ENCODE peak calls at places on chromosomes 5 and 9, in six cellular contexts. One of them, this sample, is unnamed.

GRCh38 chr5:36301858-36302603 is at the start of gene RANBP3L:
- DNase-seq in brain microvascular endothelial cell: no peak
- DNase-seq in BJ: no peak
- DNase-seq in fibroblast of the aortic adventitia: peak
- DNase-seq in endothelial cell of umbilical vein: peak
- DNase-seq in K562: no peak
- DNase-seq in this sample: peak

GRCh38 chr5:372556-372910 is 51.0 kb downstream of the AHRR start:
- DNase-seq in fibroblast of the aortic adventitia: no peak
- DNase-seq in endothelial cell of umbilical vein: no peak
- DNase-seq in brain microvascular endothelial cell: no peak
- DNase-seq in K562: no peak
- DNase-seq in BJ: no peak
- DNase-seq in this sample: no peak

GRCh38 chr9:1460143-1460769 is 410.1 kb downstream of the DMRT2 start:
- DNase-seq in BJ: no peak
- DNase-seq in K562: peak
- DNase-seq in endothelial cell of umbilical vein: no peak
- DNase-seq in brain microvascular endothelial cell: no peak
- DNase-seq in fibroblast of the aortic adventitia: no peak
- DNase-seq in this sample: no peak

GRCh38 chr5:174218162-174218561 is 172.7 kb downstream of the NSG2 start:
- DNase-seq in endothelial cell of umbilical vein: no peak
- DNase-seq in fibroblast of the aortic adventitia: no peak
- DNase-seq in BJ: no peak
- DNase-seq in brain microvascular endothelial cell: no peak
- DNase-seq in K562: no peak
- DNase-seq in this sample: no peak

GRCh38 chr5:179265529-179266290 is 79.6 kb downstream of the ADAMTS2 start:
- DNase-seq in fibroblast of the aortic adventitia: peak
- DNase-seq in BJ: peak
- DNase-seq in K562: no peak
- DNase-seq in brain microvascular endothelial cell: peak
- DNase-seq in endothelial cell of umbilical vein: no peak
- DNase-seq in this sample: peak

GRCh38 chr9:97504381-97505216 is 3.1 kb downstream of the TMOD1 start:
- DNase-seq in BJ: no peak
- DNase-seq in brain microvascular endothelial cell: no peak
- DNase-seq in fibroblast of the aortic adventitia: peak
- DNase-seq in K562: peak
- DNase-seq in endothelial cell of umbilical vein: peak
- DNase-seq in this sample: no peak

GRCh38 chr5:151156732-151157402 is 712 bp downstream of the ANXA6 start:
- DNase-seq in endothelial cell of umbilical vein: peak
- DNase-seq in BJ: no peak
- DNase-seq in fibroblast of the aortic adventitia: no peak
- DNase-seq in brain microvascular endothelial cell: no peak
- DNase-seq in K562: no peak
- DNase-seq in this sample: no peak

GRCh38 chr5:68277427-68277826 is 61.9 kb downstream of the PIK3R1 start:
- DNase-seq in K562: no peak
- DNase-seq in BJ: no peak
- DNase-seq in endothelial cell of umbilical vein: no peak
- DNase-seq in brain microvascular endothelial cell: peak
- DNase-seq in fibroblast of the aortic adventitia: no peak
- DNase-seq in this sample: no peak

GRCh38 chr5:65927497-65928340 is 1.3 kb downstream of the ERBIN start:
- DNase-seq in endothelial cell of umbilical vein: peak
- DNase-seq in K562: peak
- DNase-seq in brain microvascular endothelial cell: peak
- DNase-seq in fibroblast of the aortic adventitia: peak
- DNase-seq in BJ: no peak
- DNase-seq in this sample: no peak

GRCh38 chr5:154071799-154072781 is 33.3 kb downstream of the MFAP3 start:
- DNase-seq in BJ: no peak
- DNase-seq in brain microvascular endothelial cell: peak
- DNase-seq in K562: peak
- DNase-seq in fibroblast of the aortic adventitia: peak
- DNase-seq in endothelial cell of umbilical vein: peak
- DNase-seq in this sample: no peak

GRCh38 chr5:127442085-127442484 is 75.4 kb upstream of the PRRC1 start:
- DNase-seq in fibroblast of the aortic adventitia: peak
- DNase-seq in K562: no peak
- DNase-seq in brain microvascular endothelial cell: no peak
- DNase-seq in endothelial cell of umbilical vein: peak
- DNase-seq in BJ: no peak
- DNase-seq in this sample: no peak

GRCh38 chr5:116546743-116547124 is 27.9 kb downstream of the SEMA6A start:
- DNase-seq in fibroblast of the aortic adventitia: no peak
- DNase-seq in endothelial cell of umbilical vein: no peak
- DNase-seq in BJ: no peak
- DNase-seq in brain microvascular endothelial cell: no peak
- DNase-seq in K562: no peak
- DNase-seq in this sample: no peak

GRCh38 chr5:411728-412127 is 31.2 kb upstream of the EXOC3 start:
- DNase-seq in endothelial cell of umbilical vein: no peak
- DNase-seq in BJ: no peak
- DNase-seq in brain microvascular endothelial cell: no peak
- DNase-seq in K562: no peak
- DNase-seq in fibroblast of the aortic adventitia: no peak
- DNase-seq in this sample: no peak

GRCh38 chr9:75142208-75142607 is 53.9 kb downstream of the OSTF1 start:
- DNase-seq in fibroblast of the aortic adventitia: no peak
- DNase-seq in K562: no peak
- DNase-seq in BJ: no peak
- DNase-seq in brain microvascular endothelial cell: no peak
- DNase-seq in endothelial cell of umbilical vein: peak
- DNase-seq in this sample: no peak

GRCh38 chr5:149024477-149024876 is 38.4 kb downstream of the SH3TC2 start:
- DNase-seq in fibroblast of the aortic adventitia: peak
- DNase-seq in BJ: no peak
- DNase-seq in endothelial cell of umbilical vein: peak
- DNase-seq in K562: no peak
- DNase-seq in brain microvascular endothelial cell: no peak
- DNase-seq in this sample: no peak

GRCh38 chr5:169433221-169433651 is 132.3 kb upstream of the SLIT3 start:
- DNase-seq in brain microvascular endothelial cell: no peak
- DNase-seq in fibroblast of the aortic adventitia: peak
- DNase-seq in BJ: no peak
- DNase-seq in K562: no peak
- DNase-seq in endothelial cell of umbilical vein: no peak
- DNase-seq in this sample: no peak

GRCh38 chr5:173232499-173233346 is 2.3 kb downstream of the NKX2-5 start:
- DNase-seq in BJ: no peak
- DNase-seq in brain microvascular endothelial cell: no peak
- DNase-seq in endothelial cell of umbilical vein: no peak
- DNase-seq in K562: no peak
- DNase-seq in fibroblast of the aortic adventitia: no peak
- DNase-seq in this sample: no peak

GRCh38 chr5:126107381-126107780 is 315.8 kb upstream of the GRAMD2B start:
- DNase-seq in brain microvascular endothelial cell: no peak
- DNase-seq in endothelial cell of umbilical vein: no peak
- DNase-seq in BJ: no peak
- DNase-seq in K562: no peak
- DNase-seq in fibroblast of the aortic adventitia: no peak
- DNase-seq in this sample: no peak

GRCh38 chr5:32710859-32711692 is at the start of gene NPR3:
- DNase-seq in BJ: no peak
- DNase-seq in brain microvascular endothelial cell: no peak
- DNase-seq in K562: no peak
- DNase-seq in fibroblast of the aortic adventitia: peak
- DNase-seq in endothelial cell of umbilical vein: no peak
- DNase-seq in this sample: no peak

GRCh38 chr9:12764150-12764549 is 10.7 kb upstream of the LURAP1L start:
- DNase-seq in BJ: no peak
- DNase-seq in K562: no peak
- DNase-seq in fibroblast of the aortic adventitia: no peak
- DNase-seq in brain microvascular endothelial cell: no peak
- DNase-seq in endothelial cell of umbilical vein: no peak
- DNase-seq in this sample: no peak

GRCh38 chr9:76817489-76817888 is 53.3 kb downstream of the PCA3 start:
- DNase-seq in K562: no peak
- DNase-seq in brain microvascular endothelial cell: peak
- DNase-seq in endothelial cell of umbilical vein: peak
- DNase-seq in fibroblast of the aortic adventitia: peak
- DNase-seq in BJ: peak
- DNase-seq in this sample: no peak

GRCh38 chr5:1857256-1857600 is 25.5 kb downstream of the IRX4 start:
- DNase-seq in fibroblast of the aortic adventitia: no peak
- DNase-seq in endothelial cell of umbilical vein: no peak
- DNase-seq in K562: no peak
- DNase-seq in BJ: no peak
- DNase-seq in brain microvascular endothelial cell: no peak
- DNase-seq in this sample: no peak
- H3K4me3 ChIP-seq in fibroblast of the aortic adventitia: no peak
- H3K4me3 ChIP-seq in endothelial cell of umbilical vein: no peak
- H3K4me3 ChIP-seq in K562: no peak
- H3K4me3 ChIP-seq in BJ: no peak
- H3K4me3 ChIP-seq in brain microvascular endothelial cell: no peak
- H3K4me3 ChIP-seq in this sample: no peak

GRCh38 chr9:129898205-129898604 is 62.9 kb downstream of the USP20 start:
- DNase-seq in BJ: no peak
- DNase-seq in endothelial cell of umbilical vein: peak
- DNase-seq in K562: peak
- DNase-seq in fibroblast of the aortic adventitia: peak
- DNase-seq in brain microvascular endothelial cell: no peak
- DNase-seq in this sample: no peak
- TF ChIP-seq CTCF in BJ: no peak
- TF ChIP-seq CTCF in endothelial cell of umbilical vein: no peak
- TF ChIP-seq CTCF in K562: peak
- TF ChIP-seq CTCF in fibroblast of the aortic adventitia: no peak
- TF ChIP-seq CTCF in brain microvascular endothelial cell: peak
- TF ChIP-seq CTCF in this sample: no peak

GRCh38 chr9:122168356-122168755 is 8.6 kb downstream of the MORN5 start:
- DNase-seq in BJ: no peak
- DNase-seq in endothelial cell of umbilical vein: peak
- DNase-seq in brain microvascular endothelial cell: no peak
- DNase-seq in fibroblast of the aortic adventitia: no peak
- DNase-seq in K562: no peak
- DNase-seq in this sample: no peak
- H3K4me3 ChIP-seq in BJ: no peak
- H3K4me3 ChIP-seq in endothelial cell of umbilical vein: no peak
- H3K4me3 ChIP-seq in brain microvascular endothelial cell: no peak
- H3K4me3 ChIP-seq in fibroblast of the aortic adventitia: no peak
- H3K4me3 ChIP-seq in K562: no peak
- H3K4me3 ChIP-seq in this sample: no peak

DNA sequence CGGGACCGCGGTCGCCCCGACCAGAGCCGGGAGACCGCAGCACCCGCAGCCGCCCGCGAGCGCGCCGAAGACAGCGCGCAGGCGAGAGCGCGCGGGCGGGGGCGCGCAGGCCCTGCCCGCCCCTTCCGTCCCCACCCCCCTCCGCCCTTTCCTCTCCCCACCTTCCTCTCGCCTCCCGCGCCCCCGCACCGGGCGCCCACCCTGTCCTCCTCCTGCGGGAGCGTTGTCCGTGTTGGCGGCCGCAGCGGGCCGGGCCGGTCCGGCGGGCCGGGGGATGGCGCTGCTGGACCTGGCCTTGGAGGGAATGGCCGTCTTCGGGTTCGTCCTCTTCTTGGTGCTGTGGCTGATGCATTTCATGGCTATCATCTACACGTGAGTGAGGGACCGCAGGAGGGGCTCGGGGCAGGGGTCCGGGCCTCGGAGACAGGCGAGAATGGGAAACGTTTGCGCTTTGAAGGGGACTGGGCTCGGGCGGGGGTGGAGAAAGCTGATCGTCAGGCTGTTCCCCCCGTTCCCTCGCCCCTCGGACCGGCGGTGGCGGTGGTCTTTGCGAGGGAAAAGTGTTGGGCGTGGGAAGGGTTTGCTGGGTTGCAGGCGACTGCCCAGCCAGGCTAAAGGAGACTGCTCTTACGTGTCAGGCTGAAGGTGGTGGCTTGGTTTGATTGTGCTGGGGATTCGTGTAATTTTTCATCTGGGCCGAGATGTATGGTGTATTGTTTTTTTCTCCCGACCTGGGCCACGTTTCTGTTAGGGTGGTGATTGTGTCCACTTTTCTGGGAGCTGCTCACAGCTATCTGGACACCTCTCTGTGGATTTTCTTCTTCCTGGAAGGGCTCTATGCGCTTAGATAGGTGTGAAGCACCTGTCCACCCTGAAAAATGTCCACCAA is 572 bp downstream of the UGCG start:
- DNase-seq in endothelial cell of umbilical vein: peak
- DNase-seq in fibroblast of the aortic adventitia: peak
- DNase-seq in brain microvascular endothelial cell: no peak
- DNase-seq in BJ: no peak
- DNase-seq in K562: peak
- DNase-seq in this sample: no peak
- TF ChIP-seq CTCF in endothelial cell of umbilical vein: peak
- TF ChIP-seq CTCF in fibroblast of the aortic adventitia: no peak
- TF ChIP-seq CTCF in brain microvascular endothelial cell: peak
- TF ChIP-seq CTCF in BJ: peak
- TF ChIP-seq CTCF in K562: peak
- TF ChIP-seq CTCF in this sample: no peak